ENCODE peak calls at places on chromosomes 7 and 10, in four cellular contexts. One of them, this sample, is unnamed.

GRCh38 chr7:16071246-16071857 is 350.0 kb downstream of the CRPPA start:
- DNase-seq in K562: peak
- DNase-seq in kidney: no peak
- DNase-seq in neural progenitor cell: peak
- DNase-seq in this sample: peak

GRCh38 chr7:33130184-33130583 is 820 bp downstream of the BBS9 start:
- DNase-seq in kidney: no peak
- DNase-seq in K562: no peak
- DNase-seq in neural progenitor cell: peak
- DNase-seq in this sample: no peak

GRCh38 chr10:87504667-87505365 is at the start of gene MINPP1:
- DNase-seq in neural progenitor cell: peak
- DNase-seq in kidney: peak
- DNase-seq in K562: peak
- DNase-seq in this sample: peak

GRCh38 chr10:17607603-17608332 is 9.4 kb downstream of the HACD1 start:
- DNase-seq in neural progenitor cell: peak
- DNase-seq in K562: peak
- DNase-seq in kidney: no peak
- DNase-seq in this sample: peak

GRCh38 chr7:801940-802364 is 30.3 kb upstream of the SUN1 start:
- DNase-seq in kidney: peak
- DNase-seq in neural progenitor cell: no peak
- DNase-seq in K562: no peak
- DNase-seq in this sample: no peak

GRCh38 chr10:88705951-88706350 is at the start of gene LIPK:
- DNase-seq in K562: no peak
- DNase-seq in neural progenitor cell: no peak
- DNase-seq in kidney: no peak
- DNase-seq in this sample: peak

GRCh38 chr10:24451325-24451820 is 242.4 kb downstream of the KIAA1217 start:
- DNase-seq in K562: no peak
- DNase-seq in neural progenitor cell: no peak
- DNase-seq in kidney: no peak
- DNase-seq in this sample: no peak

GRCh38 chr10:105973912-105974311 is 1190.6 kb downstream of the SORCS1 start:
- DNase-seq in kidney: no peak
- DNase-seq in neural progenitor cell: peak
- DNase-seq in K562: no peak
- DNase-seq in this sample: no peak

GRCh38 chr10:50788951-50789904 is 49.5 kb downstream of the ASAH2B start:
- DNase-seq in neural progenitor cell: peak
- DNase-seq in kidney: no peak
- DNase-seq in K562: peak
- DNase-seq in this sample: peak

GRCh38 chr7:121941836-121942235 is 68.9 kb downstream of the PTPRZ1 start:
- DNase-seq in neural progenitor cell: no peak
- DNase-seq in kidney: no peak
- DNase-seq in K562: no peak
- DNase-seq in this sample: no peak

GRCh38 chr7:25839084-25839769 is 312.8 kb upstream of the NFE2L3 start:
- DNase-seq in kidney: no peak
- DNase-seq in neural progenitor cell: no peak
- DNase-seq in K562: no peak
- DNase-seq in this sample: peak

GRCh38 chr10:84177541-84178386 is 4.2 kb downstream of the GPR15LG start:
- DNase-seq in kidney: no peak
- DNase-seq in neural progenitor cell: no peak
- DNase-seq in K562: no peak
- DNase-seq in this sample: no peak

GRCh38 chr10:22824520-22824919 is 103.3 kb upstream of the ARMC3 start:
- DNase-seq in neural progenitor cell: no peak
- DNase-seq in kidney: no peak
- DNase-seq in K562: no peak
- DNase-seq in this sample: no peak

GRCh38 chr10:29517352-29517923 is 117.3 kb downstream of the SVIL start:
- DNase-seq in K562: peak
- DNase-seq in neural progenitor cell: peak
- DNase-seq in kidney: no peak
- DNase-seq in this sample: no peak

GRCh38 chr7:117572826-117573620 is 93.2 kb downstream of the CFTR start:
- DNase-seq in neural progenitor cell: no peak
- DNase-seq in kidney: no peak
- DNase-seq in K562: no peak
- DNase-seq in this sample: no peak

GRCh38 chr10:24813866-24814265 is 90.2 kb upstream of the ARHGAP21 start:
- DNase-seq in kidney: no peak
- DNase-seq in K562: no peak
- DNase-seq in neural progenitor cell: no peak
- DNase-seq in this sample: no peak

GRCh38 chr10:6667679-6668270 is 87.7 kb upstream of the PRKCQ start:
- DNase-seq in neural progenitor cell: peak
- DNase-seq in K562: peak
- DNase-seq in kidney: no peak
- DNase-seq in this sample: peak

GRCh38 chr7:22990588-22990949 is 23.4 kb downstream of the HYCC1 start:
- DNase-seq in kidney: no peak
- DNase-seq in K562: no peak
- DNase-seq in neural progenitor cell: no peak
- DNase-seq in this sample: no peak

GRCh38 chr7:89685287-89685686 is 469.0 kb upstream of the STEAP1 start:
- DNase-seq in K562: no peak
- DNase-seq in kidney: no peak
- DNase-seq in neural progenitor cell: no peak
- DNase-seq in this sample: no peak

GRCh38 chr10:86708783-86709778 is 40.8 kb downstream of the LDB3 start:
- DNase-seq in kidney: no peak
- DNase-seq in K562: no peak
- DNase-seq in neural progenitor cell: no peak
- DNase-seq in this sample: no peak

GRCh38 chr7:133941496-133941895 is 185.6 kb upstream of the LRGUK start:
- DNase-seq in neural progenitor cell: no peak
- DNase-seq in K562: no peak
- DNase-seq in kidney: no peak
- DNase-seq in this sample: peak

DNA sequence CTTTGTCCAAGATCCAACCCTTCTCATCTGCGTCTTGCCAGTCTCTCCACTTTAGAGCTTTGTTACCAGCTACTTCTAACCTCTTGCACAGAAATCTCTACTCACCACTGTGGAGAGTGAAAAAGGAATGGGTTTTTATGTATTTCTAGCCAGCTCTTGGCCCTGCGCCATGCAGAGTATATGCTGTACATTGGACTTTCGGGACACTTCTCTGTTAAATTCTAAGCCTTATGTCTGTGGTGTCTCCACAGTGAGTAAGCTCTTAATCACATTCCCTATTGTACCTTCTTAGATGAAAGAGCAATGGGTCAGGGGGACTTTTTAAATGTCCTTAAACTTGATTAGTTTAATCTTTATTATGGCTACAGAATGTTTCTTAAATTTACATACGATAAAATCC is 253.0 kb upstream of the C7orf33 start:
- DNase-seq in K562: no peak
- DNase-seq in neural progenitor cell: no peak
- DNase-seq in kidney: no peak
- DNase-seq in this sample: no peak
- H3K9ac ChIP-seq in K562: no peak
- H3K9ac ChIP-seq in neural progenitor cell: no peak
- H3K9ac ChIP-seq in kidney: no peak
- H3K9ac ChIP-seq in this sample: no peak

GRCh38 chr10:46019541-46020343 is 10.7 kb downstream of the NCOA4 start:
- DNase-seq in K562: no peak
- DNase-seq in neural progenitor cell: peak
- DNase-seq in kidney: no peak
- DNase-seq in this sample: peak
- H3K9ac ChIP-seq in K562: no peak
- H3K9ac ChIP-seq in neural progenitor cell: no peak
- H3K9ac ChIP-seq in kidney: no peak
- H3K9ac ChIP-seq in this sample: no peak

GRCh38 chr10:95756061-95756751 is at the start of gene ENTPD1:
- DNase-seq in kidney: peak
- DNase-seq in K562: no peak
- DNase-seq in neural progenitor cell: peak
- DNase-seq in this sample: peak

GRCh38 chr10:95756796-95757657 is 1.1 kb downstream of the ENTPD1 start:
- DNase-seq in neural progenitor cell: no peak
- DNase-seq in kidney: no peak
- DNase-seq in K562: no peak
- DNase-seq in this sample: no peak

GRCh38 chr10:95755511-95756004 is 405 bp upstream of the ENTPD1 start:
- DNase-seq in neural progenitor cell: peak
- DNase-seq in kidney: peak
- DNase-seq in K562: no peak
- DNase-seq in this sample: peak

GRCh38 chr10:95759233-95759826 is 3.4 kb downstream of the ENTPD1 start:
- DNase-seq in neural progenitor cell: no peak
- DNase-seq in K562: no peak
- DNase-seq in kidney: no peak
- DNase-seq in this sample: no peak

GRCh38 chr10:95758351-95759025 is 2.5 kb downstream of the ENTPD1 start:
- DNase-seq in K562: peak
- DNase-seq in kidney: no peak
- DNase-seq in neural progenitor cell: no peak
- DNase-seq in this sample: no peak
- H3K9ac ChIP-seq in K562: no peak
- H3K9ac ChIP-seq in kidney: no peak
- H3K9ac ChIP-seq in neural progenitor cell: no peak
- H3K9ac ChIP-seq in this sample: no peak

GRCh38 chr7:131235489-131236317 is 92.0 kb upstream of the MKLN1 start:
- DNase-seq in neural progenitor cell: no peak
- DNase-seq in kidney: no peak
- DNase-seq in K562: no peak
- DNase-seq in this sample: peak

GRCh38 chr7:131233193-131233592 is 94.5 kb upstream of the MKLN1 start:
- DNase-seq in neural progenitor cell: no peak
- DNase-seq in K562: no peak
- DNase-seq in kidney: no peak
- DNase-seq in this sample: no peak

GRCh38 chr7:131232768-131233167 is 94.9 kb upstream of the MKLN1 start:
- DNase-seq in kidney: no peak
- DNase-seq in K562: no peak
- DNase-seq in neural progenitor cell: no peak
- DNase-seq in this sample: no peak

GRCh38 chr7:131234719-131235488 is 92.8 kb upstream of the MKLN1 start:
- DNase-seq in kidney: no peak
- DNase-seq in K562: no peak
- DNase-seq in neural progenitor cell: no peak
- DNase-seq in this sample: peak

DNA sequence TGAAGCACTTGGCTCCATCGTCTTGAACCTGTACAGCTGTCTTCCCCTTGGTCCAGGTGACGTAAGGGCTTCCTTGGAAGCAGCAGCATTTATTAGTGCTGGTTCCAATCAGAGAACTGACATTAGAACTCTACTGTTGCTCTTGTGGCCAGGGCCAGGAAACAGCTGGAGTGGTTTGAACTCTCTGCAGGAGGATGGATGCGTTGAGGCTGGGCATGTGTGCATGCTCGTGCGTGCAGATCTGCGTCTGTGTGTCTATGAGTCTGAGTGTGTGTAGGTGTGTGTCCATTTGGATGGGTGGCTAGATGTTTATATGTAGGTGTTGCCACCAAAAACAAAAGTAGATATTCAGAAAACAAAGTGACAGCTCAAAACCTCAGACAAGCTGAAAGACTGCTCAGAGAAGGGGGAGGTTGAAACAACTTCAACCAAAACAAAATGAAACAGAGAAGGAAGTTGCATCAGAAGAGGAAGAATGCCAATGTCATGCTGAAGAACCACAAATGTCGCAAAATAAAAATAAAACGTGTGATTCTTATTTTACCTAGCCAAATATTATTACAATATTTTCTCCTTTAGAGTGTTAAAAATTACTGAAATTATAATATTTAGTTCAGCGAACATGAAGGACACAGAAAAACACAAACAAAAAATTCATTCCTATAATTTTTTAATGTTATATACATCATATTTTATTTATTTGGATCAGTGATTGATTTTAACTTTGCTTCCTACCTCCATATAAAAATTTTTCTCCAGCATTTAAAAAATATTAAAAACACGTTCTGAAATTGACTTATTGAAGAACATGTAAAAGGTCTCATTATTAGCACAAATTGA is 96.1 kb upstream of the MKLN1 start:
- DNase-seq in K562: no peak
- DNase-seq in neural progenitor cell: no peak
- DNase-seq in kidney: no peak
- DNase-seq in this sample: no peak
- H3K9ac ChIP-seq in K562: no peak
- H3K9ac ChIP-seq in neural progenitor cell: no peak
- H3K9ac ChIP-seq in kidney: no peak
- H3K9ac ChIP-seq in this sample: no peak

GRCh38 chr10:131230166-131230565 is 81.4 kb downstream of the TCERG1L start:
- DNase-seq in kidney: peak
- DNase-seq in K562: no peak
- DNase-seq in neural progenitor cell: no peak
- DNase-seq in this sample: no peak

GRCh38 chr10:131224106-131224505 is 87.4 kb downstream of the TCERG1L start:
- DNase-seq in neural progenitor cell: no peak
- DNase-seq in K562: no peak
- DNase-seq in kidney: peak
- DNase-seq in this sample: no peak

GRCh38 chr10:131230641-131231322 is 80.7 kb downstream of the TCERG1L start:
- DNase-seq in K562: no peak
- DNase-seq in kidney: peak
- DNase-seq in neural progenitor cell: no peak
- DNase-seq in this sample: no peak

GRCh38 chr10:131223422-131223821 is 88.1 kb downstream of the TCERG1L start:
- DNase-seq in neural progenitor cell: no peak
- DNase-seq in K562: no peak
- DNase-seq in kidney: no peak
- DNase-seq in this sample: no peak

GRCh38 chr10:131226831-131227740 is 84.4 kb downstream of the TCERG1L start:
- DNase-seq in kidney: peak
- DNase-seq in neural progenitor cell: no peak
- DNase-seq in K562: no peak
- DNase-seq in this sample: no peak
- H3K9ac ChIP-seq in kidney: no peak
- H3K9ac ChIP-seq in neural progenitor cell: no peak
- H3K9ac ChIP-seq in K562: no peak
- H3K9ac ChIP-seq in this sample: no peak

DNA sequence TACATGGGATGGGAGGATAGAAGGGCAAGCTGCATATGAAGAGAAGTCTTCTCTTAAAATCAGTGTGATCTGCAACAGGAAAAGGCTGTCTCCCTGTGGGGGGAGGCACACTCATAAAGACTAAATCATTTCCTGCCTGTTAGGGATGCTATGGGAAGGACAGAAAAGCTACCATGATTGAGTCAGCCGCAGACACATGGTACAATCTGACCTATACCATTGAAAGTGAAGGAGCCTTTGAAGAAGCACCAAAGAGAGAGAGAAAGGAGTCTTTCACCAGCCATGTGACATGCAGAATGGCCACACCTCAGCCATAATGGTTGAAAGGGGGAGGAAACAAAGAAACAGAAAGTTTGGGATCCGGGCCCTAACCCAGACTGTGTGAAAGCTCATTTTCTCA is 29.1 kb downstream of the NUDCD3 start:
- DNase-seq in neural progenitor cell: no peak
- DNase-seq in K562: no peak
- DNase-seq in kidney: no peak
- DNase-seq in this sample: no peak
- H3K9ac ChIP-seq in neural progenitor cell: no peak
- H3K9ac ChIP-seq in K562: no peak
- H3K9ac ChIP-seq in kidney: no peak
- H3K9ac ChIP-seq in this sample: no peak

This sample was measured in trophoblast cell.